ENCODE peak calls at places on chromosomes 5 and 9, in six cellular contexts. H, O, I, X, L and R are unnamed samples.

GRCh38 chr5:142204219-142204618 is 95.6 kb downstream of the NDFIP1 start:
- DNase-seq in H (no peak), O (no peak), I (no peak), X (no peak), L (no peak), R (no peak)

GRCh38 chr5:172678902-172679301 is 37.8 kb downstream of the NEURL1B start:
- DNase-seq in H (no peak), O (no peak), I (no peak), X (no peak), L (peak), R (peak)

GRCh38 chr5:164581889-164582288 is 1076.5 kb downstream of the MAT2B start:
- DNase-seq in H (no peak), O (no peak), I (no peak), X (no peak), L (no peak), R (no peak)

GRCh38 chr5:56494300-56494704 is 261.2 kb upstream of the ANKRD55 start:
- DNase-seq in H (no peak), O (no peak), I (peak), X (no peak), L (no peak), R (no peak)

GRCh38 chr9:19552693-19553092 is 143.9 kb downstream of the ACER2 start:
- DNase-seq in H (no peak), O (no peak), I (no peak), X (no peak), L (no peak), R (no peak)

GRCh38 chr5:56610093-56610698 is 205.2 kb upstream of the MAP3K1 start:
- DNase-seq in H (no peak), O (no peak), I (no peak), X (no peak), L (no peak), R (no peak)

GRCh38 chr9:116792271-116792670 is 105.2 kb downstream of the TRIM32 start:
- DNase-seq in H (no peak), O (no peak), I (no peak), X (no peak), L (no peak), R (no peak)

GRCh38 chr5:156755421-156756087 is 94.5 kb upstream of the PPP1R2B start:
- DNase-seq in H (no peak), O (no peak), I (peak), X (no peak), L (no peak), R (peak)

GRCh38 chr5:87541033-87541432 is 128.3 kb upstream of the CCNH start:
- DNase-seq in H (peak), O (no peak), I (peak), X (peak), L (no peak), R (peak)

GRCh38 chr9:112174965-112175795 is at the start of gene SUSD1:
- DNase-seq in H (peak), O (peak), I (peak), X (no peak), L (peak), R (no peak)

GRCh38 chr9:99725852-99726251 is 95.8 kb upstream of the NR4A3 start:
- DNase-seq in H (no peak), O (no peak), I (no peak), X (no peak), L (no peak), R (no peak)

GRCh38 chr9:99720455-99721050 is 101.1 kb upstream of the NR4A3 start:
- DNase-seq in H (peak), O (no peak), I (peak), X (no peak), L (no peak), R (peak)

GRCh38 chr9:99724640-99725039 is 97.0 kb upstream of the NR4A3 start:
- DNase-seq in H (no peak), O (no peak), I (no peak), X (no peak), L (no peak), R (no peak)

GRCh38 chr9:99721898-99722297 is 99.8 kb upstream of the NR4A3 start:
- DNase-seq in H (no peak), O (no peak), I (no peak), X (no peak), L (no peak), R (no peak)

GRCh38 chr9:99722852-99723251 is 98.8 kb upstream of the NR4A3 start:
- DNase-seq in H (no peak), O (no peak), I (no peak), X (no peak), L (no peak), R (no peak)
- H3K9ac ChIP-seq in H (no peak), O (no peak), I (no peak), X (no peak), L (no peak), R (no peak)

GRCh38 chr5:463952-464351 is 21.0 kb downstream of the EXOC3 start:
- DNase-seq in H (no peak), O (no peak), I (no peak), X (no peak), L (peak), R (no peak)

GRCh38 chr5:466661-467310 is 23.8 kb downstream of the EXOC3 start:
- DNase-seq in H (no peak), O (no peak), I (no peak), X (no peak), L (peak), R (no peak)

GRCh38 chr5:464446-464842 is 21.5 kb downstream of the EXOC3 start:
- DNase-seq in H (no peak), O (no peak), I (no peak), X (no peak), L (peak), R (no peak)

GRCh38 chr5:464843-465590 is 22.0 kb downstream of the EXOC3 start:
- DNase-seq in H (no peak), O (no peak), I (no peak), X (no peak), L (peak), R (no peak)

GRCh38 chr5:465591-466403 is 22.8 kb downstream of the EXOC3 start:
- DNase-seq in H (no peak), O (no peak), I (no peak), X (no peak), L (peak), R (no peak)
- H3K9ac ChIP-seq in H (no peak), O (no peak), I (no peak), X (no peak), L (no peak), R (no peak)

DNA sequence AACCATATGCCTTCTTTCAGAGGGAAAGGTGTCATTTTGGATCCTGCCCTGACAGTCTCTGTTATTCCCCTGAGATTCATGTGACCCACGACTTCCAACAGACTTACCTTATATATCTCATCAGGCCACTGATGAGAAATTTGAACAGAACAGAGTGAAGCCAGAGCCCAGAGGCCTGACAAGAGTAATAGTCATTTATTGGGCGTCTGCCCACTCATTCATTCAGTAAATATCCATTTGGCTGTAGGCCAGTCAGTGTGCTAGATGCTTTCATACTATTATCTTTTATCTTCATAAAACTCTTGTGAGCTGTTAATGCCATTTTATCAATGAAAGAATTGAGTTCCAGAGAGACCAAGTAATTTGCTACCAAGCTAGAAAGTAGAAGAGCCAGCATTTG is 2.2 kb downstream of the PTPDC1 start:
- DNase-seq in H (peak), O (no peak), I (peak), X (peak), L (no peak), R (no peak)
- H3K9ac ChIP-seq in H (no peak), O (no peak), I (no peak), X (peak), L (no peak), R (no peak)

GRCh38 chr5:53350408-53350807 is 130.0 kb upstream of the FST start:
- DNase-seq in H (no peak), O (no peak), I (no peak), X (no peak), L (no peak), R (no peak)
- H3K9ac ChIP-seq in H (no peak), O (no peak), I (no peak), X (no peak), L (no peak), R (no peak)

DNA sequence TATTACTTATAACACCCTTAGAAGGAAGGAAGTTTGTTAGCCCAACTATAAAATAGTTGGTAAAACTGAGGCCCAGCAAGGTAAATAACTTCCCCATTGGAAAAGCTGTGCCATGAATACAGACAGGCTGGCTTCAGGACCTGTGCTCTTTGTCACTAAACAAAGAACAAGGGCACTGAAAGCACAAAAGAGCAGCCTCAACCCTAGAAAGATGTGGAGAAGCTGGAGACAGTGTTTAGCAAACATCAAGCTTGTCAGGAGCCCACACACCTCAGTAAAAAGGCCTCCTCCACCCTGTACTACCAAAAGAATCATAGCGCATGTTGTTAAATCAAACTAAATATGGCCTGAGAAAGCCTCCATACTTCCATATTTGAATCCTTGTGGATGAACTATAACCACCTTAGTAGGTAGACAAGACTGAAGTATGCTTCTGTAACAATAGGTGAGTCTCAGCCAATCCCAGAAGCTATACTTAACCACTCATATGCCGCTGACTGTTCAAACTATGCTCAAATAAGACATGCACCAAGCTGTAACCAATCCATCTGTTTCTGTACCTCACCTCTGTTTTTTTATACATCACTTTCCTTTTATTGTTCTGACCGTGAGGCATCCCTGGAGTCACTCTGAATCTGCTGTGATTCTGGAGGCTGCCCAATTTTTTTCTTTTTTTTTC is 18.4 kb upstream of the SCGB3A2 start:
- DNase-seq in H (no peak), O (no peak), I (no peak), X (no peak), L (no peak), R (no peak)
- H3K9ac ChIP-seq in H (no peak), O (no peak), I (no peak), X (no peak), L (no peak), R (no peak)

DNA sequence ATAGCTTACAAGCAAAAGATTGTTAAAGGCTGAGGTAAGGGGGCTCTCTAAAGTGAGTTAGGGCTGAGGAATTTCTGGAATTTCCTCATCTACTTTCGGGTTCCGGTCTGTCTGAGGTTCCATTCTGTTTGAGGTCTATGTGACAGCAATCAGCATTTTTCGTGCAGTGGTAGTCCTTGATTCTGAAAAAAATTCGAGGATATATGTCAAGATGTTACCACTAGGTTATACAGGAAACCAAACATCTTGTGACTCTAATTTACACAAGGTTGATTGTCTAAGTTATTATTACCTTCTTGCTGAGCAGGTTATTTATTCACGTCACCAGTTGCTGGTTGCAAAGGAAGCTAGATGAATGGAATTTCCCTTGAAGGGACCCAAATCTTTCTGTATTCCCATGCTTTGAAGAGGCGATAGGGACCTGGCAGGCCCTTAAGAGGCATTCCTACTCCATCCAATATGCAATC is 35.2 kb downstream of the RLN2 start:
- DNase-seq in H (peak), O (peak), I (peak), X (no peak), L (no peak), R (peak)
- H3K9ac ChIP-seq in H (no peak), O (no peak), I (no peak), X (no peak), L (no peak), R (peak)

GRCh38 chr5:34916518-34916917 is 1.0 kb downstream of the BRIX1 start:
- DNase-seq in H (no peak), O (no peak), I (peak), X (no peak), L (no peak), R (no peak)
- H3K9ac ChIP-seq in H (peak), O (peak), I (peak), X (peak), L (peak), R (peak)

DNA sequence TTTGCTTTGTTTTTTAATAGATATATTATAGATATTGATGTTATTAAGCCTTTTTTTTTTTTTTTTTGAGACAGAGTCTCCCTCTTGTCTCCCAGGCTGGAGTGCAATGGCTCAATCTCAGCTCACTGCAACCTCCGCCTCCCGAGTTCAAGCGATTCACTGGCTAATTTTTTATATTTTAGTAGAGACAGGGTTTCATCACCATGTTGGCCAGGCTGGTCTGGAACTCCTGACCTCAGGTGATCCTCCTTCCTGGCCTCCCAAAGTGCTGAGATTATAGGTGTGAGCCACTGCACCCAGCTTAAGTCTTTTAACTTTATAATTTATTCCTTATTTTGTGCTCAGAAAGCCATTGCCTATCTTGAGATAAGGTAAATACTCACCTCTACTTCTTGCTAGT is 24.2 kb upstream of the RAD23B start:
- DNase-seq in H (no peak), O (no peak), I (no peak), X (no peak), L (no peak), R (no peak)
- H3K9ac ChIP-seq in H (no peak), O (no peak), I (no peak), X (no peak), L (no peak), R (no peak)

DNA sequence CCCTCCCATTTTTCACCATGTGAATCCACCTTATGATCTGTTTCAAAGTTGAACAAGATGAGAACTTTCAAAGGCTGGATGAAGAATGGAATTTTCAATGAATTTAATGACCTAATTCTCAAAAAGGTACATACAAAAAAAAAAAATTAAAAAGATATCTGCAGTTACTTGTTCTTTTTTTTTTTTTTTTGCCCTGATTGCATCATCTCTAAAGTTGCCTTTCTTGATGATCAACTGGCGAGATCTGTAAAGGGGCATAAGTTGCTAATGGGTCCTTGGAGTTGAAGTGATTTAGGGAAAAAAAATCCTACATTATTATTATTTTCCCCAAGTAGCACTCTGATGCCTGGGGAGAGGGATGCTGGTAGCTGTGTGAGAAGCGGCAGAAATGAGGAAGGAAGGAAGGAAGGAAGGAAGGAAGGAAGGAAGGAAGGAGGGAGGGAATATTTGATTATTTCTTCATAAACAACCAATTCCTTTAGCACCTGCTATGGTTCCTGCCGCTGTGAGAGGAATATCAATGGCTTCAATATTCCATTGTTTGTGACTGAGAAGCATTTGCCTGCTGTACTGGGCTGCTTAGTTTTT is 48.8 kb upstream of the CD180 start:
- DNase-seq in H (no peak), O (no peak), I (no peak), X (no peak), L (no peak), R (no peak)
- H3K9ac ChIP-seq in H (peak), O (no peak), I (no peak), X (no peak), L (no peak), R (no peak)

DNA sequence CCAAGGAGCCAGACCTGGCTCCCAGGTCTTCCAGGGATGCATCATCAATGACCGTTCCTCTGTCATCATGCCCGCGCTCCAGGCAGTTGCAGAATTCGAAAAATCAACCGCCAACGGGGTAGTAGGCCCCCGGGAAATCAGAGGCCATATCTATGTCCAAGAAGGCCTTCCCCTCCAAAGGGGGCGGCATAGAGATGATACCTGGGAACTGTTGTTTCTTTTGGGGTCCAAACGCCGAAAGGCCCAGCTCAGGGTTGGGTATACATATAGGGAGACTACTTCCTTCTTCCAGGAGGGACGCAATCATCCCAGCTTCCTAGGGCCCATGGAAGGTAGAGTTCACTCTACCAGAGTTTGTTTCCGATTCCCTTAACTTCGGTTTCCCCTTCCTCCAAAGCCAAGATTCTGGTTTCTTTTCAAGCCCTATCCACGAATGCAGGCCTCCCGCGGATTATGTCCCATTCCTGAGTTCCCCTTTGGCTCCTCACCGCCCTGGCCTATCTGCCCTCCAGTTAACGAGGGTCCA is 754 bp downstream of the DCAF12 start:
- DNase-seq in H (peak), O (peak), I (peak), X (no peak), L (no peak), R (peak)
- H3K9ac ChIP-seq in H (peak), O (peak), I (peak), X (peak), L (peak), R (peak)